ENCODE peak calls at places on chromosomes 13 and 19, in nine cellular contexts. M, L, O, Q, J, I, D, V and W are unnamed samples.

GRCh38 chr13:110382830-110383229 is 75.7 kb downstream of the COL4A2 start:
- DNase-seq in M (no peak), L (no peak), O (no peak), Q (no peak), J (no peak), I (no peak), D (no peak), V (no peak), W (no peak)

GRCh38 chr13:75831389-75831788 is 195.3 kb downstream of the LMO7 start:
- DNase-seq in M (no peak), L (no peak), O (no peak), Q (no peak), J (no peak), I (no peak), D (no peak), V (no peak), W (no peak)

GRCh38 chr19:21101511-21102242 is 19.7 kb downstream of the ZNF714 start:
- DNase-seq in M (no peak), L (no peak), O (no peak), Q (no peak), J (no peak), I (no peak), D (no peak), V (no peak), W (no peak)

GRCh38 chr19:49502866-49503581 is 6.8 kb downstream of the RPS11 start:
- DNase-seq in M (no peak), L (peak), O (peak), Q (no peak), J (peak), I (peak), D (no peak), V (peak), W (peak)

GRCh38 chr19:1513492-1514294 is 874 bp upstream of the ADAMTSL5 start:
- DNase-seq in M (peak), L (peak), O (no peak), Q (peak), J (peak), I (peak), D (no peak), V (no peak), W (peak)

GRCh38 chr13:44273991-44274810 is 99.4 kb upstream of the SERP2 start:
- DNase-seq in M (no peak), L (peak), O (peak), Q (no peak), J (peak), I (peak), D (peak), V (no peak), W (peak)

GRCh38 chr19:40745402-40745780 is 4.9 kb downstream of the ACTMAP start:
- DNase-seq in M (no peak), L (peak), O (no peak), Q (no peak), J (peak), I (no peak), D (no peak), V (no peak), W (no peak)

GRCh38 chr13:36082396-36082795 is 48.8 kb downstream of the DCLK1 start:
- DNase-seq in M (no peak), L (no peak), O (no peak), Q (no peak), J (no peak), I (no peak), D (no peak), V (no peak), W (no peak)

GRCh38 chr19:42552086-42553065 is 24.1 kb upstream of the CEACAM1 start:
- DNase-seq in M (no peak), L (no peak), O (no peak), Q (no peak), J (no peak), I (no peak), D (no peak), V (no peak), W (no peak)

GRCh38 chr19:16319466-16319865 is 5.2 kb upstream of the KLF2 start:
- DNase-seq in M (no peak), L (no peak), O (no peak), Q (no peak), J (no peak), I (no peak), D (no peak), V (peak), W (no peak)

GRCh38 chr19:17306285-17306714 is 628 bp downstream of the MRPL34 start:
- DNase-seq in M (no peak), L (no peak), O (no peak), Q (no peak), J (no peak), I (no peak), D (no peak), V (no peak), W (no peak)

GRCh38 chr19:17206736-17207581 is 8.2 kb upstream of the USE1 start:
- DNase-seq in M (no peak), L (no peak), O (no peak), Q (no peak), J (no peak), I (no peak), D (no peak), V (no peak), W (no peak)

GRCh38 chr13:108342369-108343289 is 73.1 kb downstream of the TNFSF13B start:
- DNase-seq in M (no peak), L (peak), O (peak), Q (no peak), J (peak), I (peak), D (no peak), V (peak), W (peak)

GRCh38 chr13:18946738-18947137 is 234.9 kb downstream of the TUBA3C start:
- DNase-seq in M (no peak), L (no peak), O (no peak), Q (no peak), J (no peak), I (no peak), D (no peak), V (no peak), W (no peak)

GRCh38 chr13:36359301-36359950 is 13.2 kb upstream of the SPART start:
- DNase-seq in M (no peak), L (no peak), O (no peak), Q (no peak), J (no peak), I (no peak), D (no peak), V (no peak), W (no peak)

GRCh38 chr13:42696191-42696590 is 85.2 kb upstream of the FAM216B start:
- DNase-seq in M (no peak), L (peak), O (no peak), Q (no peak), J (peak), I (peak), D (no peak), V (no peak), W (peak)

GRCh38 chr19:17209126-17210036 is 5.8 kb upstream of the USE1 start:
- DNase-seq in M (peak), L (peak), O (peak), Q (no peak), J (peak), I (peak), D (peak), V (no peak), W (peak)

GRCh38 chr13:90154311-90154960 is 1193.1 kb upstream of the MIR17HG start:
- DNase-seq in M (peak), L (no peak), O (no peak), Q (no peak), J (peak), I (peak), D (no peak), V (no peak), W (no peak)

GRCh38 chr13:98144501-98145350 is 1.8 kb downstream of the FARP1 start:
- DNase-seq in M (no peak), L (peak), O (peak), Q (no peak), J (peak), I (peak), D (no peak), V (no peak), W (peak)

GRCh38 chr13:106917024-106917491 is 349.1 kb upstream of the ARGLU1 start:
- DNase-seq in M (no peak), L (no peak), O (no peak), Q (peak), J (no peak), I (no peak), D (no peak), V (no peak), W (no peak)

GRCh38 chr13:79490846-79491245 is 9.9 kb downstream of the NDFIP2 start:
- DNase-seq in M (no peak), L (peak), O (no peak), Q (no peak), J (peak), I (peak), D (no peak), V (no peak), W (no peak)

GRCh38 chr13:93262729-93263128 is 36.1 kb downstream of the GPC6 start:
- DNase-seq in M (peak), L (peak), O (no peak), Q (no peak), J (peak), I (peak), D (no peak), V (no peak), W (no peak)

GRCh38 chr19:42114412-42114811 is 17.8 kb downstream of the POU2F2 start:
- DNase-seq in M (no peak), L (no peak), O (peak), Q (no peak), J (peak), I (peak), D (no peak), V (no peak), W (no peak)

GRCh38 chr19:52094526-52094925 is 1.0 kb downstream of the ZNF841 start:
- DNase-seq in M (no peak), L (peak), O (no peak), Q (no peak), J (peak), I (no peak), D (no peak), V (no peak), W (no peak)

GRCh38 chr13:44874886-44875630 is 114.2 kb downstream of the NUFIP1 start:
- DNase-seq in M (no peak), L (peak), O (no peak), Q (no peak), J (no peak), I (no peak), D (no peak), V (no peak), W (peak)

GRCh38 chr13:40539954-40540706 is 126.3 kb downstream of the FOXO1 start:
- DNase-seq in M (peak), L (peak), O (no peak), Q (no peak), J (peak), I (peak), D (no peak), V (peak), W (peak)

GRCh38 chr13:25468330-25469178 is 96.8 kb downstream of the ATP8A2 start:
- DNase-seq in M (no peak), L (peak), O (no peak), Q (no peak), J (peak), I (no peak), D (no peak), V (no peak), W (no peak)

GRCh38 chr13:69571606-69572323 is 535.9 kb upstream of the ATXN8OS start:
- DNase-seq in M (no peak), L (no peak), O (no peak), Q (no peak), J (no peak), I (no peak), D (no peak), V (no peak), W (no peak)

GRCh38 chr19:51724543-51724942 is 752 bp upstream of the HAS1 start:
- DNase-seq in M (no peak), L (no peak), O (no peak), Q (peak), J (no peak), I (no peak), D (no peak), V (no peak), W (no peak)

GRCh38 chr19:13843104-13843921 is 33.6 kb upstream of the NANOS3 start:
- DNase-seq in M (no peak), L (peak), O (peak), Q (peak), J (peak), I (peak), D (no peak), V (no peak), W (peak)